ENCODE peak calls at places on chromosome 12, in five cellular contexts. J, G, Y, E and W are unnamed samples. For H3K4me1, the result is how much of the 10 kb centered on the place peaks cover.

GRCh38 chr12:43896496-43896895 is 60.6 kb downstream of the TMEM117 start:
- DNase-seq in G (no peak), Y (no peak), E (no peak), J (no peak), W (no peak)

GRCh38 chr12:30278401-30278800 is 417.3 kb downstream of the IPO8 start:
- DNase-seq in E (no peak), Y (no peak), G (no peak), J (no peak), W (no peak)

GRCh38 chr12:110782068-110782467 is 39.4 kb upstream of the PPP1CC start:
- DNase-seq in J (no peak), E (no peak), G (no peak), Y (no peak), W (no peak)

GRCh38 chr12:71281425-71281824 is 123.6 kb upstream of the TSPAN8 start:
- DNase-seq in Y (no peak), G (no peak), J (no peak), E (no peak), W (no peak)

GRCh38 chr12:76763746-76764675 is at the start of gene ZDHHC17:
- DNase-seq in E (peak), Y (peak), J (peak), G (peak), W (peak)

GRCh38 chr12:92362785-92363184 is 217.1 kb upstream of the BTG1 start:
- DNase-seq in Y (no peak), G (no peak), E (no peak), J (no peak), W (no peak)

GRCh38 chr12:65419284-65420072 is 141.0 kb downstream of the MSRB3 start:
- DNase-seq in Y (no peak), G (no peak), J (no peak), E (no peak), W (no peak)

GRCh38 chr12:79555006-79555925 is 135.5 kb downstream of the PAWR start:
- DNase-seq in G (no peak), E (no peak), Y (no peak), J (no peak), W (no peak)

GRCh38 chr12:110020956-110021355 is 21.7 kb downstream of the ANKRD13A start:
- DNase-seq in G (no peak), J (no peak), E (no peak), Y (no peak), W (no peak)

GRCh38 chr12:51771008-51771407 is 77.5 kb downstream of the FIGNL2 start:
- DNase-seq in Y (no peak), J (no peak), G (no peak), E (no peak), W (no peak)

GRCh38 chr12:118307069-118307954 is 65.4 kb downstream of the TAOK3 start:
- DNase-seq in Y (no peak), E (no peak), G (no peak), J (peak), W (peak)

GRCh38 chr12:95551305-95551704 is at the start of gene USP44:
- DNase-seq in J (no peak), E (no peak), G (no peak), Y (no peak), W (no peak)

GRCh38 chr12:28568083-28568482 is 377.8 kb downstream of the CCDC91 start:
- DNase-seq in J (no peak), G (no peak), E (peak), Y (peak), W (no peak)

GRCh38 chr12:29707846-29708245 is 75.9 kb downstream of the TMTC1 start:
- DNase-seq in G (no peak), E (no peak), Y (no peak), J (no peak), W (no peak)

GRCh38 chr12:124685689-124685993 is 118.2 kb upstream of the NCOR2 start:
- DNase-seq in G (no peak), Y (no peak), J (no peak), E (no peak), W (no peak)
- H3K27ac ChIP-seq in G (peak), Y (peak), J (peak), E (peak), W (peak)

DNA sequence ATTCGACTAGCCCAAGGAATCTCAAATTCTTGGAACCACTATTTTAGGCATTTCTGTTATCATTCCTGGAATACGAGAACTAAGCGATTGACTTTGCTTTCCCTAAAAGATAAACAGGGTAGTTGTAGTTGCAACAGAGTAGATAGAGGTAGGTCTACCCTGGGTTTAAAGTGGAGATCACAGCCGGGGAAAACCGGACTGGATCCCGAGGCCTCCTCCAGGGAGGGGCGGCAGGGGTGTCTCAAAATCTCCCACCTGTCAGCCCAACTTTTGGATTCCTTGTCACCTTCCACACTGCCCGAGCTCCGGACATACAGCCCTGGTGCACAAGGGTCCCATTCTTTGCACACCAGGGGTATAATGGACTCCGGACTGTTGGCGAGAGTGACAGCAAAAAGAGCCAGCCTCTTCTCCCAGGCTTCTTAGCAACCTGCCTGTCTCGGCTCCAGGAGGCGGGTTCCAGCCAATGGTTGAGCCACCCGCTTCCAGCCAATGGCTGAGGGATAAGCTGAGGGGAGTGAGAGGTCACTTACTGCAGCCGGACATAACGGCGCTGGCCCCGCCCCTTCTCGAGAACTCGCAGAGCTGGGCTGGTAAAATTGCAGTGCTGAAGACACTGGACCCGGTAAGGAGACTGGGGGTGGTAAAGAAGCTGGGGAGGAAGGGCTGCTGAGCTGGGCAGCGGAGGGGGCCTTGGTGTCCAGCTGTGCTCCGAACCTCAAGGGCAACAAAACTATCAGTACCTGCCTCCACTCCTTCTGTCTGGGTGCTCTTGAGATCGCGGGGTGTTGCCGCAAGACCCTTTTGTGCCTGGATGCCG is at the start of gene SUOX:
- DNase-seq in G (peak), E (peak), Y (peak), J (peak), W (peak)
- TF ChIP-seq POLR2A in G (no peak), E (peak), Y (no peak), J (no peak), W (peak)

DNA sequence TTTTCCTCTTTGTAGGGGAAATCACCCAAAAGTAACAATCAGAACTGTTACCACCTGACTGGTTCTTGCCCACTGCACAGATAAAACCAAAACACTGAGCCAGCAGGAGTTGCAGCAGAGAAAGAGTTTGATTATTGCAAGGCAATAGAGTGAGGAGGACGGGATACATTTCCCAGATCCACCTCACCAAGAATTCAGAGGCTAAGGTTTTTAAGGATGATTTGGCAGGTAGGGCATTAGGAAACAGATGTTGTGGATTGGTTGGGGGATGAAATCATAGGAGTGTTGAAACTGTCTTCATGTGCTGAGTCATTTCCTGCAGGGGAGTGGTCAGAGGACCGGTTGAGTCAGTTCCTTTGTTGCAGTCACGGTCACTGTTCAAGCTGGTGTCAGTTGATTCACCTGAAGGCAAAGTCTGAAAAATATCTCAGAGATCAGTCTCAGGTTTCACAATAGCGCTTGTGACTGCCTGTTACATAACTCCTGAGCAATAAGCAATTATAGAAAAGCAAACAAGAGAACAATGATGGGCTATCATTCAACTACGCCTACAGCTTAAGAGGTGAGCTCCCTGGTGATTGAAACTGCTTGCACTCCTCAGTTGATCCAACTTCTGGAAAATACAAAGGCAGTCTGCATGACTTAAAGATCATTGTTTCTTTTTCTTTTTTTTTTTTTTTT is 20.3 kb upstream of the AMN1 start:
- DNase-seq in G (no peak), J (peak), E (peak), Y (peak), W (peak)
- H3K4me1 ChIP-seq in G (half or more), J (under half), E (under half), Y (half or more), W (under half)

DNA sequence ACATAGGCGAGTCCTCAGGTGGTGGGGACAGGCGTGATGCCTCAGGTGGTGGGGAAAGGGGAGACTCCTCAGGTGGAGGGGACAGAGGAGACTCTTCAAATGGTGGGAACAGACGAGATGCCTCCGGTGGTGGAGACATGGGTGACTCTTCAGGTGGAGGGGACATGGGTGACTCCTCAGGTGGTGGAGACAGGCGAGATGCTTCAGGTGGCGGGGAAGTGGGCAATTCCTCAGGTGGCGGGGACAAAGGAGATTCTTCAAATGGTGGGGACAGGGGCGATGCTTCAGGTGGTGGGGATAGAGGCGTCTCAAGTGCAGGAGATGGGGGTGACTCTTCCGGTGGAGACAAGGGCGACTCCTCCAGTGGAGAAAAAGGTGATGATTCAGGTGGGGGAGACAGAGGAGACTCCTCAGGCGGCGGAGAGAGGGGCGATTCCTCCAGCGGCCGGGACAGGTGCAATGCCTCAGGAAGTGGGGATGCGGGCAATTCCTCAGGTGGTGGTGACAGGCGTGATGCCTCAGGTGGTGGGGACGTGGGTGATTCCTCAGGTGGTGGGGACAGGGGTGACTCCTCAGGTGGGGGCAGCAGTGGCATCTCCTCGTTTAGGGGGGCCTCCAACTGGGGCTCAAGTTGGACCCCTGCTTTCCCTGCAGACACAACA is 8.7 kb downstream of the KMT2D start:
- DNase-seq in J (no peak), G (no peak), E (no peak), Y (no peak), W (peak)
- H3K27ac ChIP-seq in J (no peak), G (no peak), E (no peak), Y (no peak), W (no peak)

DNA sequence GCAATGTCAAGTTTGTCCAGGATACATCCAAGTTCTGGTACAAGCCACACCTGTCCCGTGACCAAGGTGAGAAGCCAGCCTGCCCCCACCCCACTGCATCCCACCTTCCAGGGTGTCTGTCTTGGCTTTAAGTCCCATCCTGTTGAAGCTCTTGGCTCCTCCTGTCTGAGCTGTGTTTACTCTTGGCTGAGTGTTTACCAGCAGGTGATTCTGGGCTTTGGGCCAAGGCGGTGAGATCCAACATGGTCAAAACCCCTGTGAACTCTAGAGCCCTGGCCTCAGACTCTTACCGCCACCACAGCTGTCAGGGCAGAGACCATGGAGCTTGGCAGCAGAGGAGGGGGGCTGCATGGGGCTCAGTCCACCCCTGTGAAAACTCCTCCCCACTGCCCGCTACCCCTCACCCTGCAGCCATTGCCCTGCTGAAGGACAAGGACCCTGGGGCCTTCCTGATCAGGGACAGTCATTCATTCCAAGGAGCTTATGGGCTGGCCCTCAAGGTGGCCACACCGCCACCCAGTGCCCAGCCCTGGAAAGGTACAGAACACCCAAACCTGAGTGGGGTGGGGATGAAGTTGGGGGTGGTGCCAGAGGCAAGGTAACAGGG is 11.6 kb downstream of the TNS2 start:
- DNase-seq in G (no peak), Y (peak), J (no peak), E (peak), W (peak)
- TF ChIP-seq POLR2A in G (no peak), Y (no peak), J (no peak), E (no peak), W (no peak)

DNA sequence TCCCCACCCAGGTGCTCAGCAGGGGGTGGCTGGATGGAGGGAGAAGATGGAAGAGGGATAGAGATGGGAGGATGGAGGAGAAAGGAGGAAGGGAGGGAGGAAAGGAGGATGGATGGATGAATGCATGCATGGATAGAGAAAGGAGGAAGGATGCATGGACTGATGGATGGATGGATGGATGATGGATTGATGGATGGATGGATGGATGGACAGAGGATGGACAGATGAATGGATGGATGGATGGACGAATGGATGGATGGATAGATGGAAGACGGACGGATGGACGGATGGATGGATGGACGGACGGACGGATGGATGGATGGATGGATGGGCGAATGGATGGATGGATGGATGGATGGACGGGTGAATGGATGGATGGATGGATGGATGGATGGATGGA is 64.1 kb downstream of the NCOR2 start:
- DNase-seq in Y (no peak), G (no peak), J (no peak), E (no peak), W (no peak)
- H3K4me1 ChIP-seq in Y (half or more), G (half or more), J (half or more), E (under half), W (under half)

GRCh38 chr12:132522586-132523380 is 32.8 kb downstream of the FBRSL1 start:
- DNase-seq in Y (no peak), J (no peak), G (no peak), E (no peak), W (no peak)

GRCh38 chr12:132523576-132524331 is 33.8 kb downstream of the FBRSL1 start:
- DNase-seq in E (peak), G (no peak), Y (peak), J (peak), W (peak)

GRCh38 chr12:132521200-132521580 is 31.2 kb downstream of the FBRSL1 start:
- DNase-seq in E (no peak), G (no peak), J (no peak), Y (no peak), W (no peak)

GRCh38 chr12:132520421-132521199 is 30.7 kb downstream of the FBRSL1 start:
- DNase-seq in Y (no peak), G (no peak), J (no peak), E (peak), W (no peak)

GRCh38 chr12:132521726-132522292 is 31.9 kb downstream of the FBRSL1 start:
- DNase-seq in G (no peak), Y (no peak), J (no peak), E (no peak), W (no peak)
- H3K27ac ChIP-seq in G (no peak), Y (no peak), J (no peak), E (no peak), W (no peak)